ENCODE peak calls at places on chromosomes 6 and 20, in five cellular contexts. One of them, this sample, is unnamed.

GRCh38 chr6:75852721-75853120 is 103.7 kb downstream of the MYO6 start:
- DNase-seq in CD8-positive, alpha-beta memory T cell: no peak
- DNase-seq in activated naive CD4-positive, alpha-beta T cell treated with anti-CD3 and anti-CD28 coated beads, Interleukin-2, amount 50 U/mL, for 16 hours: no peak
- DNase-seq in activated CD4-positive, alpha-beta T cell treated with anti-CD3 and anti-CD28 coated beads, Interleukin-2, amount 10 ng/mL, durations not matched to agents 7 days and 5 days: no peak
- DNase-seq in astrocyte of the spinal cord: peak; percentile 33
- DNase-seq in this sample: no peak

GRCh38 chr6:52900536-52900935 is 9.0 kb downstream of the GSTA3 start:
- DNase-seq in astrocyte of the spinal cord: no peak
- DNase-seq in activated naive CD4-positive, alpha-beta T cell treated with anti-CD3 and anti-CD28 coated beads, Interleukin-2, amount 50 U/mL, for 16 hours: no peak
- DNase-seq in activated CD4-positive, alpha-beta T cell treated with anti-CD3 and anti-CD28 coated beads, Interleukin-2, amount 10 ng/mL, durations not matched to agents 7 days and 5 days: no peak
- DNase-seq in CD8-positive, alpha-beta memory T cell: no peak
- DNase-seq in this sample: no peak

GRCh38 chr6:46296586-46296985 is 125.8 kb upstream of the ENPP5 start:
- DNase-seq in activated naive CD4-positive, alpha-beta T cell treated with anti-CD3 and anti-CD28 coated beads, Interleukin-2, amount 50 U/mL, for 16 hours: no peak
- DNase-seq in activated CD4-positive, alpha-beta T cell treated with anti-CD3 and anti-CD28 coated beads, Interleukin-2, amount 10 ng/mL, durations not matched to agents 7 days and 5 days: no peak
- DNase-seq in astrocyte of the spinal cord: no peak
- DNase-seq in CD8-positive, alpha-beta memory T cell: no peak
- DNase-seq in this sample: no peak

GRCh38 chr6:47535316-47536046 is 57.9 kb downstream of the CD2AP start:
- DNase-seq in activated naive CD4-positive, alpha-beta T cell treated with anti-CD3 and anti-CD28 coated beads, Interleukin-2, amount 50 U/mL, for 16 hours: no peak
- DNase-seq in CD8-positive, alpha-beta memory T cell: no peak
- DNase-seq in activated CD4-positive, alpha-beta T cell treated with anti-CD3 and anti-CD28 coated beads, Interleukin-2, amount 10 ng/mL, durations not matched to agents 7 days and 5 days: no peak
- DNase-seq in astrocyte of the spinal cord: no peak
- DNase-seq in this sample: no peak

GRCh38 chr20:14319704-14320103 is 17.7 kb downstream of the FLRT3 start:
- DNase-seq in astrocyte of the spinal cord: no peak
- DNase-seq in activated CD4-positive, alpha-beta T cell treated with anti-CD3 and anti-CD28 coated beads, Interleukin-2, amount 10 ng/mL, durations not matched to agents 7 days and 5 days: no peak
- DNase-seq in CD8-positive, alpha-beta memory T cell: no peak
- DNase-seq in activated naive CD4-positive, alpha-beta T cell treated with anti-CD3 and anti-CD28 coated beads, Interleukin-2, amount 50 U/mL, for 16 hours: no peak
- DNase-seq in this sample: no peak

GRCh38 chr6:125248136-125248535 is 53.6 kb downstream of the HDDC2 start:
- DNase-seq in activated CD4-positive, alpha-beta T cell treated with anti-CD3 and anti-CD28 coated beads, Interleukin-2, amount 10 ng/mL, durations not matched to agents 7 days and 5 days: no peak
- DNase-seq in CD8-positive, alpha-beta memory T cell: no peak
- DNase-seq in activated naive CD4-positive, alpha-beta T cell treated with anti-CD3 and anti-CD28 coated beads, Interleukin-2, amount 50 U/mL, for 16 hours: no peak
- DNase-seq in astrocyte of the spinal cord: no peak
- DNase-seq in this sample: no peak

GRCh38 chr6:32932132-32932868 is 8.5 kb downstream of the HLA-DMB start:
- DNase-seq in CD8-positive, alpha-beta memory T cell: no peak
- DNase-seq in astrocyte of the spinal cord: peak; percentile 4
- DNase-seq in activated CD4-positive, alpha-beta T cell treated with anti-CD3 and anti-CD28 coated beads, Interleukin-2, amount 10 ng/mL, durations not matched to agents 7 days and 5 days: no peak
- DNase-seq in activated naive CD4-positive, alpha-beta T cell treated with anti-CD3 and anti-CD28 coated beads, Interleukin-2, amount 50 U/mL, for 16 hours: no peak
- DNase-seq in this sample: no peak

GRCh38 chr6:13742961-13743735 is 31.5 kb upstream of the RANBP9 start:
- DNase-seq in activated CD4-positive, alpha-beta T cell treated with anti-CD3 and anti-CD28 coated beads, Interleukin-2, amount 10 ng/mL, durations not matched to agents 7 days and 5 days: no peak
- DNase-seq in astrocyte of the spinal cord: no peak
- DNase-seq in activated naive CD4-positive, alpha-beta T cell treated with anti-CD3 and anti-CD28 coated beads, Interleukin-2, amount 50 U/mL, for 16 hours: no peak
- DNase-seq in CD8-positive, alpha-beta memory T cell: no peak
- DNase-seq in this sample: no peak

GRCh38 chr6:143575440-143575839 is 63.9 kb upstream of the FUCA2 start:
- DNase-seq in CD8-positive, alpha-beta memory T cell: peak; percentile 59
- DNase-seq in astrocyte of the spinal cord: peak; percentile 86
- DNase-seq in activated naive CD4-positive, alpha-beta T cell treated with anti-CD3 and anti-CD28 coated beads, Interleukin-2, amount 50 U/mL, for 16 hours: peak; percentile 26
- DNase-seq in activated CD4-positive, alpha-beta T cell treated with anti-CD3 and anti-CD28 coated beads, Interleukin-2, amount 10 ng/mL, durations not matched to agents 7 days and 5 days: peak; percentile 70
- DNase-seq in this sample: peak; percentile 55

GRCh38 chr6:93516441-93516840 is 97.1 kb upstream of the EPHA7 start:
- DNase-seq in astrocyte of the spinal cord: no peak
- DNase-seq in activated naive CD4-positive, alpha-beta T cell treated with anti-CD3 and anti-CD28 coated beads, Interleukin-2, amount 50 U/mL, for 16 hours: no peak
- DNase-seq in CD8-positive, alpha-beta memory T cell: no peak
- DNase-seq in activated CD4-positive, alpha-beta T cell treated with anti-CD3 and anti-CD28 coated beads, Interleukin-2, amount 10 ng/mL, durations not matched to agents 7 days and 5 days: no peak
- DNase-seq in this sample: no peak

GRCh38 chr6:150696156-150696555 is 96.5 kb downstream of the PLEKHG1 start:
- DNase-seq in astrocyte of the spinal cord: no peak
- DNase-seq in activated naive CD4-positive, alpha-beta T cell treated with anti-CD3 and anti-CD28 coated beads, Interleukin-2, amount 50 U/mL, for 16 hours: no peak
- DNase-seq in activated CD4-positive, alpha-beta T cell treated with anti-CD3 and anti-CD28 coated beads, Interleukin-2, amount 10 ng/mL, durations not matched to agents 7 days and 5 days: no peak
- DNase-seq in CD8-positive, alpha-beta memory T cell: no peak
- DNase-seq in this sample: no peak

GRCh38 chr6:14824060-14824834 is 421.6 kb upstream of the JARID2 start:
- DNase-seq in astrocyte of the spinal cord: no peak
- DNase-seq in CD8-positive, alpha-beta memory T cell: no peak
- DNase-seq in activated CD4-positive, alpha-beta T cell treated with anti-CD3 and anti-CD28 coated beads, Interleukin-2, amount 10 ng/mL, durations not matched to agents 7 days and 5 days: no peak
- DNase-seq in activated naive CD4-positive, alpha-beta T cell treated with anti-CD3 and anti-CD28 coated beads, Interleukin-2, amount 50 U/mL, for 16 hours: no peak
- DNase-seq in this sample: no peak

GRCh38 chr20:44526129-44526528 is 4.3 kb upstream of the SERINC3 start:
- DNase-seq in activated CD4-positive, alpha-beta T cell treated with anti-CD3 and anti-CD28 coated beads, Interleukin-2, amount 10 ng/mL, durations not matched to agents 7 days and 5 days: no peak
- DNase-seq in activated naive CD4-positive, alpha-beta T cell treated with anti-CD3 and anti-CD28 coated beads, Interleukin-2, amount 50 U/mL, for 16 hours: no peak
- DNase-seq in astrocyte of the spinal cord: peak; percentile 47
- DNase-seq in CD8-positive, alpha-beta memory T cell: no peak
- DNase-seq in this sample: no peak

GRCh38 chr6:240151-240550 is 52.1 kb upstream of the DUSP22 start:
- DNase-seq in astrocyte of the spinal cord: no peak
- DNase-seq in activated naive CD4-positive, alpha-beta T cell treated with anti-CD3 and anti-CD28 coated beads, Interleukin-2, amount 50 U/mL, for 16 hours: no peak
- DNase-seq in CD8-positive, alpha-beta memory T cell: no peak
- DNase-seq in activated CD4-positive, alpha-beta T cell treated with anti-CD3 and anti-CD28 coated beads, Interleukin-2, amount 10 ng/mL, durations not matched to agents 7 days and 5 days: no peak
- DNase-seq in this sample: no peak

GRCh38 chr6:22873531-22874136 is 304.3 kb downstream of the HDGFL1 start:
- DNase-seq in activated naive CD4-positive, alpha-beta T cell treated with anti-CD3 and anti-CD28 coated beads, Interleukin-2, amount 50 U/mL, for 16 hours: no peak
- DNase-seq in activated CD4-positive, alpha-beta T cell treated with anti-CD3 and anti-CD28 coated beads, Interleukin-2, amount 10 ng/mL, durations not matched to agents 7 days and 5 days: no peak
- DNase-seq in astrocyte of the spinal cord: peak; percentile 57
- DNase-seq in CD8-positive, alpha-beta memory T cell: no peak
- DNase-seq in this sample: no peak

GRCh38 chr6:69775450-69775849 is 21.4 kb downstream of the LMBRD1 start:
- DNase-seq in astrocyte of the spinal cord: no peak
- DNase-seq in activated naive CD4-positive, alpha-beta T cell treated with anti-CD3 and anti-CD28 coated beads, Interleukin-2, amount 50 U/mL, for 16 hours: no peak
- DNase-seq in activated CD4-positive, alpha-beta T cell treated with anti-CD3 and anti-CD28 coated beads, Interleukin-2, amount 10 ng/mL, durations not matched to agents 7 days and 5 days: no peak
- DNase-seq in CD8-positive, alpha-beta memory T cell: no peak
- DNase-seq in this sample: no peak

GRCh38 chr6:15763827-15764226 is 101.0 kb upstream of the DTNBP1 start:
- DNase-seq in CD8-positive, alpha-beta memory T cell: no peak
- DNase-seq in astrocyte of the spinal cord: peak; percentile 62
- DNase-seq in activated CD4-positive, alpha-beta T cell treated with anti-CD3 and anti-CD28 coated beads, Interleukin-2, amount 10 ng/mL, durations not matched to agents 7 days and 5 days: no peak
- DNase-seq in activated naive CD4-positive, alpha-beta T cell treated with anti-CD3 and anti-CD28 coated beads, Interleukin-2, amount 50 U/mL, for 16 hours: no peak
- DNase-seq in this sample: no peak

GRCh38 chr20:22962567-22963439 is 72.3 kb upstream of the SSTR4 start:
- DNase-seq in activated CD4-positive, alpha-beta T cell treated with anti-CD3 and anti-CD28 coated beads, Interleukin-2, amount 10 ng/mL, durations not matched to agents 7 days and 5 days: no peak
- DNase-seq in activated naive CD4-positive, alpha-beta T cell treated with anti-CD3 and anti-CD28 coated beads, Interleukin-2, amount 50 U/mL, for 16 hours: no peak
- DNase-seq in astrocyte of the spinal cord: peak; percentile 46
- DNase-seq in CD8-positive, alpha-beta memory T cell: no peak
- DNase-seq in this sample: no peak

GRCh38 chr6:52109073-52109635 is 21.7 kb upstream of the PKHD1 start:
- DNase-seq in CD8-positive, alpha-beta memory T cell: no peak
- DNase-seq in activated naive CD4-positive, alpha-beta T cell treated with anti-CD3 and anti-CD28 coated beads, Interleukin-2, amount 50 U/mL, for 16 hours: no peak
- DNase-seq in activated CD4-positive, alpha-beta T cell treated with anti-CD3 and anti-CD28 coated beads, Interleukin-2, amount 10 ng/mL, durations not matched to agents 7 days and 5 days: no peak
- DNase-seq in astrocyte of the spinal cord: no peak
- DNase-seq in this sample: no peak

GRCh38 chr6:89297695-89298351 is 17.3 kb downstream of the GABRR2 start:
- DNase-seq in activated naive CD4-positive, alpha-beta T cell treated with anti-CD3 and anti-CD28 coated beads, Interleukin-2, amount 50 U/mL, for 16 hours: peak; percentile 57
- DNase-seq in CD8-positive, alpha-beta memory T cell: peak; percentile 61
- DNase-seq in astrocyte of the spinal cord: peak; percentile 94
- DNase-seq in activated CD4-positive, alpha-beta T cell treated with anti-CD3 and anti-CD28 coated beads, Interleukin-2, amount 10 ng/mL, durations not matched to agents 7 days and 5 days: peak; percentile 72
- DNase-seq in this sample: no peak

GRCh38 chr20:61664741-61665320 is 400.9 kb downstream of the TAF4 start:
- DNase-seq in activated naive CD4-positive, alpha-beta T cell treated with anti-CD3 and anti-CD28 coated beads, Interleukin-2, amount 50 U/mL, for 16 hours: no peak
- DNase-seq in CD8-positive, alpha-beta memory T cell: no peak
- DNase-seq in activated CD4-positive, alpha-beta T cell treated with anti-CD3 and anti-CD28 coated beads, Interleukin-2, amount 10 ng/mL, durations not matched to agents 7 days and 5 days: no peak
- DNase-seq in astrocyte of the spinal cord: peak; percentile 1
- DNase-seq in this sample: no peak

GRCh38 chr6:14524319-14524718 is 406.7 kb downstream of the CD83 start:
- DNase-seq in activated CD4-positive, alpha-beta T cell treated with anti-CD3 and anti-CD28 coated beads, Interleukin-2, amount 10 ng/mL, durations not matched to agents 7 days and 5 days: no peak
- DNase-seq in CD8-positive, alpha-beta memory T cell: no peak
- DNase-seq in astrocyte of the spinal cord: no peak
- DNase-seq in activated naive CD4-positive, alpha-beta T cell treated with anti-CD3 and anti-CD28 coated beads, Interleukin-2, amount 50 U/mL, for 16 hours: no peak
- DNase-seq in this sample: no peak

GRCh38 chr6:45507156-45507555 is 129.4 kb upstream of the SUPT3H start:
- DNase-seq in activated naive CD4-positive, alpha-beta T cell treated with anti-CD3 and anti-CD28 coated beads, Interleukin-2, amount 50 U/mL, for 16 hours: no peak
- DNase-seq in CD8-positive, alpha-beta memory T cell: no peak
- DNase-seq in astrocyte of the spinal cord: no peak
- DNase-seq in activated CD4-positive, alpha-beta T cell treated with anti-CD3 and anti-CD28 coated beads, Interleukin-2, amount 10 ng/mL, durations not matched to agents 7 days and 5 days: no peak
- DNase-seq in this sample: no peak

GRCh38 chr20:62572980-62573379 is 69.3 kb upstream of the SLCO4A1 start:
- DNase-seq in activated CD4-positive, alpha-beta T cell treated with anti-CD3 and anti-CD28 coated beads, Interleukin-2, amount 10 ng/mL, durations not matched to agents 7 days and 5 days: no peak
- DNase-seq in CD8-positive, alpha-beta memory T cell: no peak
- DNase-seq in activated naive CD4-positive, alpha-beta T cell treated with anti-CD3 and anti-CD28 coated beads, Interleukin-2, amount 50 U/mL, for 16 hours: no peak
- DNase-seq in astrocyte of the spinal cord: no peak
- DNase-seq in this sample: no peak

GRCh38 chr6:142395768-142396231 is 94.0 kb downstream of the ADGRG6 start:
- DNase-seq in activated CD4-positive, alpha-beta T cell treated with anti-CD3 and anti-CD28 coated beads, Interleukin-2, amount 10 ng/mL, durations not matched to agents 7 days and 5 days: peak; percentile 46
- DNase-seq in CD8-positive, alpha-beta memory T cell: peak; percentile 72
- DNase-seq in astrocyte of the spinal cord: peak; percentile 66
- DNase-seq in activated naive CD4-positive, alpha-beta T cell treated with anti-CD3 and anti-CD28 coated beads, Interleukin-2, amount 50 U/mL, for 16 hours: no peak
- DNase-seq in this sample: no peak

GRCh38 chr6:73309784-73310502 is 44.1 kb downstream of the DPPA5 start:
- DNase-seq in activated naive CD4-positive, alpha-beta T cell treated with anti-CD3 and anti-CD28 coated beads, Interleukin-2, amount 50 U/mL, for 16 hours: peak; percentile 51
- DNase-seq in activated CD4-positive, alpha-beta T cell treated with anti-CD3 and anti-CD28 coated beads, Interleukin-2, amount 10 ng/mL, durations not matched to agents 7 days and 5 days: peak; percentile 53
- DNase-seq in CD8-positive, alpha-beta memory T cell: peak; percentile 41
- DNase-seq in astrocyte of the spinal cord: peak; percentile 66
- DNase-seq in this sample: peak; percentile 63

GRCh38 chr20:39081255-39081654 is 119.1 kb downstream of the DHX35 start:
- DNase-seq in astrocyte of the spinal cord: peak; percentile 77
- DNase-seq in activated CD4-positive, alpha-beta T cell treated with anti-CD3 and anti-CD28 coated beads, Interleukin-2, amount 10 ng/mL, durations not matched to agents 7 days and 5 days: peak; percentile 87
- DNase-seq in activated naive CD4-positive, alpha-beta T cell treated with anti-CD3 and anti-CD28 coated beads, Interleukin-2, amount 50 U/mL, for 16 hours: peak; percentile 78
- DNase-seq in CD8-positive, alpha-beta memory T cell: peak; percentile 62
- DNase-seq in this sample: peak; percentile 89

GRCh38 chr6:14658909-14659561 is 541.5 kb downstream of the CD83 start:
- DNase-seq in activated naive CD4-positive, alpha-beta T cell treated with anti-CD3 and anti-CD28 coated beads, Interleukin-2, amount 50 U/mL, for 16 hours: no peak
- DNase-seq in activated CD4-positive, alpha-beta T cell treated with anti-CD3 and anti-CD28 coated beads, Interleukin-2, amount 10 ng/mL, durations not matched to agents 7 days and 5 days: no peak
- DNase-seq in CD8-positive, alpha-beta memory T cell: no peak
- DNase-seq in astrocyte of the spinal cord: no peak
- DNase-seq in this sample: no peak

GRCh38 chr20:61023612-61024011 is 228.4 kb upstream of the CDH4 start:
- DNase-seq in CD8-positive, alpha-beta memory T cell: no peak
- DNase-seq in astrocyte of the spinal cord: no peak
- DNase-seq in activated naive CD4-positive, alpha-beta T cell treated with anti-CD3 and anti-CD28 coated beads, Interleukin-2, amount 50 U/mL, for 16 hours: no peak
- DNase-seq in activated CD4-positive, alpha-beta T cell treated with anti-CD3 and anti-CD28 coated beads, Interleukin-2, amount 10 ng/mL, durations not matched to agents 7 days and 5 days: no peak
- DNase-seq in this sample: no peak

This sample was measured in nephron progenitor cell.